ENCODE peak calls at places on chromosomes 2 and 18, in four cellular contexts. H is K562, L is mucosa of descending colon, P is osteocyte. C is an unnamed sample.

GRCh38 chr2:202072737-202073396 is at the start of gene KIAA2012:
- DNase-seq in P (no peak), L (no peak), H (no peak), C (no peak)

GRCh38 chr2:11802782-11803191 is 56.4 kb downstream of the LPIN1 start:
- DNase-seq in H (no peak), L (no peak), P (no peak), C (no peak)

GRCh38 chr2:26780203-26780760 is 5.6 kb upstream of the CENPA start:
- DNase-seq in H (no peak), L (no peak), P (no peak), C (no peak)

GRCh38 chr2:234571620-234572407 is 74.9 kb upstream of the ARL4C start:
- DNase-seq in P (no peak), L (no peak), H (no peak), C (no peak)

GRCh38 chr2:209773377-209773776 is 1.7 kb downstream of the UNC80 start:
- DNase-seq in P (no peak), H (no peak), L (no peak), C (no peak)

GRCh38 chr2:11133238-11133935 is 21.9 kb upstream of the SLC66A3 start:
- DNase-seq in H (no peak), P (no peak), L (no peak), C (no peak)

GRCh38 chr2:233857511-233858118 is 3.3 kb upstream of the HJURP start:
- DNase-seq in H (peak), L (no peak), P (peak), C (no peak)

GRCh38 chr2:5520352-5520996 is 171.7 kb upstream of the SOX11 start:
- DNase-seq in H (no peak), L (no peak), P (no peak), C (no peak)

GRCh38 chr2:55763721-55764120 is 70.1 kb upstream of the PNPT1 start:
- DNase-seq in P (no peak), L (no peak), H (no peak), C (no peak)

GRCh38 chr18:27860011-27860410 is 316.9 kb downstream of the CDH2 start:
- DNase-seq in H (no peak), P (no peak), L (no peak), C (no peak)

GRCh38 chr18:30150466-30151019 is 892.0 kb downstream of the DSC3 start:
- DNase-seq in L (no peak), P (no peak), H (no peak), C (no peak)

GRCh38 chr18:54950221-54950620 is 9.0 kb downstream of the CCDC68 start:
- DNase-seq in P (no peak), H (no peak), L (no peak), C (no peak)

GRCh38 chr2:158395166-158395565 is 61.4 kb downstream of the CCDC148 start:
- DNase-seq in H (no peak), P (no peak), L (no peak), C (no peak)

GRCh38 chr2:186612555-186613440 is 22.9 kb downstream of the ITGAV start:
- DNase-seq in L (no peak), H (no peak), P (no peak), C (no peak)

GRCh38 chr2:154402138-154402714 is 296.3 kb upstream of the KCNJ3 start:
- DNase-seq in H (no peak), P (no peak), L (no peak), C (no peak)

GRCh38 chr2:46320141-46320567 is 22.9 kb downstream of the EPAS1 start:
- DNase-seq in P (no peak), L (no peak), H (no peak), C (no peak)

GRCh38 chr2:200042102-200042735 is 86.8 kb downstream of the MAIP1 start:
- DNase-seq in L (no peak), H (no peak), P (no peak), C (no peak)

GRCh38 chr18:57258131-57258777 is 94.1 kb upstream of the ST8SIA3 start:
- DNase-seq in L (no peak), P (no peak), H (no peak), C (no peak)

GRCh38 chr2:165778653-165779451 is 15.2 kb downstream of the GALNT3 start:
- DNase-seq in P (no peak), L (no peak), H (no peak), C (no peak)

GRCh38 chr2:211737282-211737681 is 801.3 kb downstream of the ERBB4 start:
- DNase-seq in H (no peak), P (no peak), L (no peak), C (no peak)

GRCh38 chr2:201953386-201953785 is 80.3 kb upstream of the FZD7 start:
- DNase-seq in P (no peak), L (no peak), H (no peak), C (no peak)

GRCh38 chr2:124661558-124661957 is 636.5 kb downstream of the CNTNAP5 start:
- DNase-seq in L (no peak), P (no peak), H (no peak), C (no peak)

GRCh38 chr2:202149155-202149762 is 76.2 kb downstream of the KIAA2012 start:
- DNase-seq in H (peak), L (no peak), P (no peak), C (peak)

GRCh38 chr2:110645616-110646015 is 32.2 kb downstream of the BUB1 start:
- DNase-seq in P (no peak), H (no peak), L (no peak), C (no peak)

GRCh38 chr18:63422862-63423304 is 607 bp upstream of the VPS4B start:
- DNase-seq in L (no peak), P (peak), H (no peak), C (no peak)

GRCh38 chr2:172456002-172456401 is 28.6 kb downstream of the ITGA6 start:
- DNase-seq in P (no peak), H (no peak), L (no peak), C (no peak)

GRCh38 chr2:129253461-129253812 is 726.0 kb upstream of the RAB6C start:
- DNase-seq in L (no peak), H (peak), P (no peak), C (no peak)